ENCODE peak calls at places on chromosomes 6 and 20, in eight cellular contexts. One of them, this sample, is unnamed.

GRCh38 chr20:36582322-36582721 is 8.9 kb downstream of the TGIF2 start:
- DNase-seq in T-cell: peak
- DNase-seq in left ventricle myocardium inferior: no peak
- DNase-seq in retina: no peak
- DNase-seq in stimulated activated naive CD8-positive, alpha-beta T cell treated with anti-CD3 and anti-CD28 coated beads, Interleukin-15, amount 100 ng/mL, for 72 hours: no peak
- DNase-seq in lower lobe of right lung: no peak
- DNase-seq in A673: no peak
- DNase-seq in ELR: no peak
- DNase-seq in this sample: no peak

GRCh38 chr6:26563488-26563887 is 25.3 kb downstream of the HMGN4 start:
- DNase-seq in ELR: no peak
- DNase-seq in A673: no peak
- DNase-seq in stimulated activated naive CD8-positive, alpha-beta T cell treated with anti-CD3 and anti-CD28 coated beads, Interleukin-15, amount 100 ng/mL, for 72 hours: no peak
- DNase-seq in lower lobe of right lung: no peak
- DNase-seq in left ventricle myocardium inferior: no peak
- DNase-seq in retina: no peak
- DNase-seq in T-cell: no peak
- DNase-seq in this sample: no peak

GRCh38 chr6:37399795-37400490 is 33.1 kb upstream of the CMTR1 start:
- DNase-seq in retina: no peak
- DNase-seq in lower lobe of right lung: no peak
- DNase-seq in A673: no peak
- DNase-seq in stimulated activated naive CD8-positive, alpha-beta T cell treated with anti-CD3 and anti-CD28 coated beads, Interleukin-15, amount 100 ng/mL, for 72 hours: no peak
- DNase-seq in left ventricle myocardium inferior: no peak
- DNase-seq in ELR: no peak
- DNase-seq in T-cell: no peak
- DNase-seq in this sample: no peak

GRCh38 chr6:35558571-35558970 is 45.9 kb upstream of the TULP1 start:
- DNase-seq in left ventricle myocardium inferior: no peak
- DNase-seq in stimulated activated naive CD8-positive, alpha-beta T cell treated with anti-CD3 and anti-CD28 coated beads, Interleukin-15, amount 100 ng/mL, for 72 hours: no peak
- DNase-seq in T-cell: no peak
- DNase-seq in ELR: no peak
- DNase-seq in A673: no peak
- DNase-seq in retina: no peak
- DNase-seq in lower lobe of right lung: no peak
- DNase-seq in this sample: no peak

GRCh38 chr20:51767018-51767866 is 948 bp downstream of the ATP9A start:
- DNase-seq in left ventricle myocardium inferior: peak
- DNase-seq in retina: peak
- DNase-seq in stimulated activated naive CD8-positive, alpha-beta T cell treated with anti-CD3 and anti-CD28 coated beads, Interleukin-15, amount 100 ng/mL, for 72 hours: peak
- DNase-seq in T-cell: peak
- DNase-seq in lower lobe of right lung: peak
- DNase-seq in ELR: peak
- DNase-seq in A673: peak
- DNase-seq in this sample: peak

GRCh38 chr20:326645-327031 is 1.3 kb downstream of the SOX12 start:
- DNase-seq in left ventricle myocardium inferior: peak
- DNase-seq in retina: no peak
- DNase-seq in lower lobe of right lung: peak
- DNase-seq in A673: no peak
- DNase-seq in stimulated activated naive CD8-positive, alpha-beta T cell treated with anti-CD3 and anti-CD28 coated beads, Interleukin-15, amount 100 ng/mL, for 72 hours: no peak
- DNase-seq in T-cell: no peak
- DNase-seq in ELR: peak
- DNase-seq in this sample: peak

GRCh38 chr6:113979930-113980329 is 9.0 kb upstream of the HDAC2 start:
- DNase-seq in left ventricle myocardium inferior: no peak
- DNase-seq in retina: no peak
- DNase-seq in stimulated activated naive CD8-positive, alpha-beta T cell treated with anti-CD3 and anti-CD28 coated beads, Interleukin-15, amount 100 ng/mL, for 72 hours: no peak
- DNase-seq in lower lobe of right lung: no peak
- DNase-seq in A673: no peak
- DNase-seq in T-cell: no peak
- DNase-seq in ELR: no peak
- DNase-seq in this sample: no peak

GRCh38 chr6:105560611-105561066 is 157.8 kb upstream of the PREP start:
- DNase-seq in retina: no peak
- DNase-seq in lower lobe of right lung: no peak
- DNase-seq in T-cell: no peak
- DNase-seq in A673: no peak
- DNase-seq in left ventricle myocardium inferior: no peak
- DNase-seq in ELR: peak
- DNase-seq in stimulated activated naive CD8-positive, alpha-beta T cell treated with anti-CD3 and anti-CD28 coated beads, Interleukin-15, amount 100 ng/mL, for 72 hours: no peak
- DNase-seq in this sample: peak

GRCh38 chr6:11232968-11233626 is 629 bp upstream of the NEDD9 start:
- DNase-seq in stimulated activated naive CD8-positive, alpha-beta T cell treated with anti-CD3 and anti-CD28 coated beads, Interleukin-15, amount 100 ng/mL, for 72 hours: no peak
- DNase-seq in retina: peak
- DNase-seq in ELR: no peak
- DNase-seq in A673: no peak
- DNase-seq in T-cell: no peak
- DNase-seq in left ventricle myocardium inferior: no peak
- DNase-seq in lower lobe of right lung: no peak
- DNase-seq in this sample: no peak

GRCh38 chr6:87484491-87484890 is 11.7 kb downstream of the SLC35A1 start:
- DNase-seq in lower lobe of right lung: no peak
- DNase-seq in retina: no peak
- DNase-seq in left ventricle myocardium inferior: no peak
- DNase-seq in T-cell: no peak
- DNase-seq in stimulated activated naive CD8-positive, alpha-beta T cell treated with anti-CD3 and anti-CD28 coated beads, Interleukin-15, amount 100 ng/mL, for 72 hours: no peak
- DNase-seq in ELR: no peak
- DNase-seq in A673: no peak
- DNase-seq in this sample: no peak

GRCh38 chr6:146305098-146305497 is 238.5 kb upstream of the RAB32 start:
- DNase-seq in stimulated activated naive CD8-positive, alpha-beta T cell treated with anti-CD3 and anti-CD28 coated beads, Interleukin-15, amount 100 ng/mL, for 72 hours: no peak
- DNase-seq in A673: no peak
- DNase-seq in T-cell: no peak
- DNase-seq in ELR: no peak
- DNase-seq in retina: no peak
- DNase-seq in lower lobe of right lung: no peak
- DNase-seq in left ventricle myocardium inferior: no peak
- DNase-seq in this sample: no peak

GRCh38 chr20:25720285-25720684 is 23.6 kb upstream of the ZNF337 start:
- DNase-seq in left ventricle myocardium inferior: no peak
- DNase-seq in retina: no peak
- DNase-seq in T-cell: no peak
- DNase-seq in lower lobe of right lung: no peak
- DNase-seq in stimulated activated naive CD8-positive, alpha-beta T cell treated with anti-CD3 and anti-CD28 coated beads, Interleukin-15, amount 100 ng/mL, for 72 hours: no peak
- DNase-seq in ELR: no peak
- DNase-seq in A673: no peak
- DNase-seq in this sample: no peak

GRCh38 chr6:85361643-85362014 is 88.3 kb upstream of the NT5E start:
- DNase-seq in ELR: no peak
- DNase-seq in left ventricle myocardium inferior: no peak
- DNase-seq in retina: no peak
- DNase-seq in A673: no peak
- DNase-seq in stimulated activated naive CD8-positive, alpha-beta T cell treated with anti-CD3 and anti-CD28 coated beads, Interleukin-15, amount 100 ng/mL, for 72 hours: no peak
- DNase-seq in lower lobe of right lung: no peak
- DNase-seq in T-cell: no peak
- DNase-seq in this sample: no peak

GRCh38 chr6:107080036-107080435 is 35.3 kb downstream of the BEND3 start:
- DNase-seq in stimulated activated naive CD8-positive, alpha-beta T cell treated with anti-CD3 and anti-CD28 coated beads, Interleukin-15, amount 100 ng/mL, for 72 hours: no peak
- DNase-seq in ELR: peak
- DNase-seq in retina: no peak
- DNase-seq in A673: no peak
- DNase-seq in left ventricle myocardium inferior: no peak
- DNase-seq in lower lobe of right lung: no peak
- DNase-seq in T-cell: no peak
- DNase-seq in this sample: no peak

GRCh38 chr20:55882922-55883321 is 122.4 kb downstream of the CBLN4 start:
- DNase-seq in ELR: no peak
- DNase-seq in stimulated activated naive CD8-positive, alpha-beta T cell treated with anti-CD3 and anti-CD28 coated beads, Interleukin-15, amount 100 ng/mL, for 72 hours: no peak
- DNase-seq in T-cell: no peak
- DNase-seq in lower lobe of right lung: no peak
- DNase-seq in left ventricle myocardium inferior: no peak
- DNase-seq in retina: no peak
- DNase-seq in A673: no peak
- DNase-seq in this sample: no peak

GRCh38 chr20:63952210-63952535 is 4.0 kb downstream of the UCKL1 start:
- DNase-seq in T-cell: no peak
- DNase-seq in left ventricle myocardium inferior: no peak
- DNase-seq in retina: no peak
- DNase-seq in A673: no peak
- DNase-seq in lower lobe of right lung: no peak
- DNase-seq in stimulated activated naive CD8-positive, alpha-beta T cell treated with anti-CD3 and anti-CD28 coated beads, Interleukin-15, amount 100 ng/mL, for 72 hours: no peak
- DNase-seq in ELR: no peak
- DNase-seq in this sample: no peak

GRCh38 chr6:91611190-91611589 is 1024.3 kb upstream of the MAP3K7 start:
- DNase-seq in T-cell: no peak
- DNase-seq in left ventricle myocardium inferior: no peak
- DNase-seq in stimulated activated naive CD8-positive, alpha-beta T cell treated with anti-CD3 and anti-CD28 coated beads, Interleukin-15, amount 100 ng/mL, for 72 hours: no peak
- DNase-seq in retina: no peak
- DNase-seq in lower lobe of right lung: no peak
- DNase-seq in A673: no peak
- DNase-seq in ELR: no peak
- DNase-seq in this sample: no peak

GRCh38 chr6:101847690-101848089 is 454.2 kb downstream of the GRIK2 start:
- DNase-seq in T-cell: no peak
- DNase-seq in A673: no peak
- DNase-seq in lower lobe of right lung: no peak
- DNase-seq in retina: no peak
- DNase-seq in left ventricle myocardium inferior: no peak
- DNase-seq in ELR: no peak
- DNase-seq in stimulated activated naive CD8-positive, alpha-beta T cell treated with anti-CD3 and anti-CD28 coated beads, Interleukin-15, amount 100 ng/mL, for 72 hours: no peak
- DNase-seq in this sample: no peak